ENCODE peak calls at places on chromosomes 11 and 22, in four cellular contexts. Z is astrocyte of the cerebellum, O is neural crest cell, R is H1. K is an unnamed sample.

GRCh38 chr11:106585061-106585460 is 433.2 kb downstream of the GUCY1A2 start:
- DNase-seq in O (no peak), R (no peak), Z (no peak), K (no peak)

GRCh38 chr11:8056810-8057463 is 24.1 kb upstream of the TUB start:
- DNase-seq in R (peak), O (no peak), Z (no peak), K (no peak)

GRCh38 chr11:46298699-46299424 is 21.4 kb downstream of the CREB3L1 start:
- DNase-seq in O (no peak), Z (no peak), R (no peak), K (no peak)

GRCh38 chr11:109267293-109268095 is 154.5 kb upstream of the C11orf87 start:
- DNase-seq in Z (peak), R (no peak), O (no peak), K (no peak)

GRCh38 chr11:61540528-61540927 is 32.0 kb downstream of the LRRC10B start:
- DNase-seq in O (no peak), Z (no peak), R (no peak), K (no peak)

GRCh38 chr11:9717719-9718118 is 53.8 kb downstream of the SWAP70 start:
- DNase-seq in R (no peak), O (no peak), Z (no peak), K (no peak)

GRCh38 chr11:7186190-7186589 is 65.5 kb upstream of the SYT9 start:
- DNase-seq in R (no peak), O (no peak), Z (no peak), K (no peak)

GRCh38 chr11:118620529-118621070 is 13.2 kb downstream of the PHLDB1 start:
- DNase-seq in Z (no peak), O (no peak), R (no peak), K (no peak)

GRCh38 chr22:27370281-27370680 is 431.3 kb downstream of the MN1 start:
- DNase-seq in Z (no peak), O (no peak), R (no peak), K (no peak)

GRCh38 chr11:56890584-56891305 is 98.0 kb upstream of the OR5AK2 start:
- DNase-seq in Z (no peak), O (no peak), R (no peak), K (no peak)

GRCh38 chr11:97656356-97656755 is 1266.5 kb downstream of the JRKL start:
- DNase-seq in O (no peak), Z (no peak), R (no peak), K (no peak)

GRCh38 chr11:63512816-63513215 is 6.9 kb downstream of the LGALS12 start:
- DNase-seq in Z (no peak), R (no peak), O (no peak), K (no peak)

GRCh38 chr11:48103621-48104561 is 112.7 kb upstream of the OR4B1 start:
- DNase-seq in O (no peak), Z (no peak), R (no peak), K (no peak)

GRCh38 chr11:61609000-61609969 is 28.4 kb upstream of the SYT7 start:
- DNase-seq in O (no peak), Z (no peak), R (no peak), K (no peak)

GRCh38 chr11:72361321-72361720 is 73.0 kb downstream of the CLPB start:
- DNase-seq in O (no peak), R (no peak), Z (no peak), K (no peak)

GRCh38 chr22:48071305-48071704 is 1308.9 kb downstream of the TBC1D22A start:
- DNase-seq in O (no peak), R (no peak), Z (no peak), K (no peak)

GRCh38 chr22:46090051-46090591 is 60.2 kb upstream of the PPARA start:
- DNase-seq in R (no peak), O (no peak), Z (no peak), K (no peak)

GRCh38 chr22:28604961-28605360 is 74.7 kb downstream of the TTC28 start:
- DNase-seq in Z (peak), R (no peak), O (no peak), K (no peak)